ENCODE peak calls at places on chromosomes 4 and X, in six cellular contexts. J is activated CD4-positive, alpha-beta T cell treated with anti-CD3 and anti-CD28 coated beads, Interleukin-2, amount 50 U/mL, for 1 hour; P is fibroblast of lung; A is Caki2; D is hepatocyte; O is foreskin fibroblast. K is an unnamed sample.

GRCh38 chrX:106702636-106703035 is 23.9 kb upstream of the RNF128 start:
- DNase-seq in J (no peak), P (no peak), O (no peak), A (no peak), D (no peak), K (no peak)

GRCh38 chr4:962231-963208 is 10.8 kb downstream of the DGKQ start:
- DNase-seq in O (no peak), A (no peak), D (no peak), P (no peak), J (no peak), K (no peak)

GRCh38 chrX:41716767-41717473 is 7.1 kb upstream of the GPR82 start:
- DNase-seq in A (no peak), P (no peak), J (no peak), D (no peak), O (no peak), K (no peak)

GRCh38 chr4:156941940-156942548 is 29.6 kb downstream of the PDGFC start:
- DNase-seq in J (no peak), O (peak), P (peak), D (peak), A (peak), K (no peak)

GRCh38 chr4:173360587-173361221 is 10.1 kb upstream of the SAP30 start:
- DNase-seq in P (peak), O (no peak), J (no peak), D (peak), A (no peak), K (peak)

GRCh38 chr4:159446266-159446976 is 343.5 kb downstream of the RAPGEF2 start:
- DNase-seq in O (peak), A (peak), P (peak), D (peak), J (no peak), K (peak)

GRCh38 chrX:152905081-152905420 is 7.2 kb downstream of the ZNF185 start:
- DNase-seq in A (no peak), J (no peak), O (no peak), D (no peak), P (no peak), K (no peak)

GRCh38 chr4:17770845-17771244 is 10.6 kb downstream of the FAM184B start:
- DNase-seq in P (no peak), J (no peak), O (no peak), A (no peak), D (no peak), K (peak)

GRCh38 chrX:136260801-136261200 is 9.6 kb upstream of the MAP7D3 start:
- DNase-seq in O (peak), A (peak), J (no peak), P (peak), D (no peak), K (no peak)

GRCh38 chr4:115720611-115721010 is 607.2 kb upstream of the NDST4 start:
- DNase-seq in J (no peak), O (no peak), P (no peak), A (no peak), D (no peak), K (no peak)

GRCh38 chr4:151808120-151808529 is 47.3 kb upstream of the GATB start:
- DNase-seq in D (no peak), A (no peak), O (peak), J (no peak), P (no peak), K (no peak)

GRCh38 chr4:151922306-151922705 is 161.5 kb upstream of the GATB start:
- DNase-seq in D (no peak), J (no peak), P (no peak), A (no peak), O (no peak), K (no peak)

GRCh38 chrX:17930850-17931249 is 69.8 kb upstream of the RAI2 start:
- DNase-seq in P (no peak), D (no peak), O (no peak), J (no peak), A (no peak), K (no peak)

GRCh38 chr4:82705881-82706280 is 92.7 kb downstream of the SCD5 start:
- DNase-seq in D (no peak), O (no peak), P (no peak), J (no peak), A (peak), K (no peak)

GRCh38 chr4:153512952-153513500 is 46.9 kb downstream of the TMEM131L start:
- DNase-seq in D (no peak), J (no peak), P (peak), O (no peak), A (no peak), K (no peak)

GRCh38 chrX:153903991-153904957 is at the start of gene AVPR2:
- DNase-seq in P (no peak), J (no peak), O (no peak), D (no peak), A (no peak), K (no peak)

GRCh38 chr4:80139668-80140067 is 57.6 kb upstream of the PRDM8 start:
- DNase-seq in O (no peak), P (no peak), D (no peak), J (no peak), A (no peak), K (no peak)

GRCh38 chrX:68121835-68122234 is 311.5 kb downstream of the OPHN1 start:
- DNase-seq in J (no peak), A (no peak), D (no peak), P (no peak), O (no peak), K (no peak)

GRCh38 chr4:38800956-38801450 is 3.6 kb downstream of the TLR1 start:
- DNase-seq in J (no peak), P (no peak), A (no peak), O (no peak), D (no peak), K (no peak)

GRCh38 chr4:20487852-20488251 is 212.4 kb upstream of the PACRGL start:
- DNase-seq in D (no peak), O (peak), J (no peak), A (no peak), P (no peak), K (no peak)

GRCh38 chrX:17689971-17690409 is 47.3 kb upstream of the SCML1 start:
- DNase-seq in D (peak), O (peak), J (peak), A (peak), P (peak), K (peak)

GRCh38 chr4:44165938-44166337 is 282.7 kb downstream of the KCTD8 start:
- DNase-seq in O (no peak), A (no peak), J (no peak), D (no peak), P (no peak), K (no peak)

GRCh38 chrX:100316987-100317386 is 93.1 kb downstream of the PCDH19 start:
- DNase-seq in P (no peak), J (no peak), O (no peak), A (no peak), D (no peak), K (no peak)

GRCh38 chr4:100421356-100421978 is 96.4 kb downstream of the EMCN start:
- DNase-seq in A (peak), J (no peak), D (peak), P (peak), O (peak), K (peak)

GRCh38 chr4:52659722-52660261 is 691 bp upstream of the USP46 start:
- DNase-seq in P (peak), A (peak), O (no peak), J (peak), D (peak), K (no peak)

GRCh38 chrX:30521440-30522182 is 56.0 kb downstream of the TASL start:
- DNase-seq in P (peak), A (no peak), D (no peak), O (peak), J (no peak), K (peak)

GRCh38 chrX:139967300-139967699 is 2.0 kb upstream of the CXorf66 start:
- DNase-seq in J (no peak), D (no peak), O (no peak), P (peak), A (no peak), K (peak)

GRCh38 chr4:7336732-7337131 is 98.0 kb downstream of the PSAPL1 start:
- DNase-seq in A (no peak), D (no peak), O (no peak), P (no peak), J (no peak), K (no peak)

GRCh38 chr4:48315728-48316630 is 25.4 kb upstream of the SLAIN2 start:
- DNase-seq in O (peak), A (peak), P (peak), J (peak), D (peak), K (peak)

GRCh38 chr4:7815562-7815961 is 124.1 kb downstream of the AFAP1 start:
- DNase-seq in J (no peak), O (peak), P (peak), D (no peak), A (peak), K (no peak)

GRCh38 chr4:93828332-93828829 is at the start of gene ATOH1:
- DNase-seq in A (peak), J (no peak), D (peak), P (peak), O (no peak), K (no peak)